ENCODE peak calls at places on chromosome 3, in seven cellular contexts. F, G, J, H, E, B and C are unnamed samples.

GRCh38 chr3:186929186-186929585 is 1.1 kb upstream of the ST6GAL1 start:
- DNase-seq in H (no peak), F (no peak), E (no peak), J (no peak), G (no peak), B (no peak), C (no peak)

GRCh38 chr3:34212175-34212574 is 413.7 kb downstream of the PDCD6IP start:
- DNase-seq in G (no peak), E (no peak), H (no peak), J (peak), F (no peak), B (no peak), C (no peak)

GRCh38 chr3:167814441-167814951 is 79.0 kb downstream of the SERPINI1 start:
- DNase-seq in G (no peak), F (no peak), H (no peak), E (no peak), B (no peak), J (peak), C (peak)

GRCh38 chr3:71389911-71390573 is 193.5 kb downstream of the FOXP1 start:
- DNase-seq in E (no peak), J (peak), G (no peak), H (peak), B (peak), F (no peak), C (no peak)

GRCh38 chr3:42699511-42699971 is 3.1 kb downstream of the HHATL start:
- DNase-seq in J (peak), E (no peak), G (no peak), B (no peak), H (no peak), F (peak), C (no peak)

GRCh38 chr3:128383316-128384235 is 83.1 kb downstream of the DNAJB8 start:
- DNase-seq in F (peak), B (no peak), G (peak), H (peak), J (peak), E (no peak), C (peak)

GRCh38 chr3:123327480-123327879 is 121.4 kb downstream of the ADCY5 start:
- DNase-seq in F (no peak), B (no peak), H (no peak), E (no peak), G (no peak), J (no peak), C (no peak)

GRCh38 chr3:9226326-9226725 is 23.1 kb downstream of the SRGAP3 start:
- DNase-seq in F (no peak), J (no peak), B (no peak), E (no peak), G (no peak), H (no peak), C (no peak)

GRCh38 chr3:148532326-148532725 is 165.4 kb upstream of the AGTR1 start:
- DNase-seq in F (no peak), H (no peak), B (no peak), G (no peak), J (no peak), E (no peak), C (no peak)

GRCh38 chr3:87228316-87228715 is 1.2 kb downstream of the CHMP2B start:
- DNase-seq in J (no peak), E (no peak), H (no peak), F (no peak), G (peak), B (no peak), C (no peak)

GRCh38 chr3:184177767-184178306 is 3.2 kb downstream of the AP2M1 start:
- DNase-seq in F (no peak), B (no peak), J (no peak), H (no peak), E (no peak), G (no peak), C (no peak)

GRCh38 chr3:108088697-108089096 is 2.1 kb downstream of the CD47 start:
- DNase-seq in H (no peak), F (no peak), G (peak), E (no peak), B (no peak), J (no peak), C (no peak)

GRCh38 chr3:44136421-44136820 is 105.3 kb upstream of the TOPAZ1 start:
- DNase-seq in G (no peak), B (no peak), F (no peak), E (no peak), H (no peak), J (no peak), C (no peak)

GRCh38 chr3:125479091-125479490 is 40.9 kb downstream of the SNX4 start:
- DNase-seq in F (no peak), H (no peak), B (no peak), J (no peak), G (no peak), E (no peak), C (no peak)

GRCh38 chr3:129415378-129415777 is 13.1 kb downstream of the EFCAB12 start:
- DNase-seq in F (no peak), J (no peak), E (no peak), H (no peak), G (no peak), B (no peak), C (no peak)

GRCh38 chr3:170058127-170058526 is 20.3 kb downstream of the GPR160 start:
- DNase-seq in J (no peak), H (no peak), G (no peak), E (no peak), F (no peak), B (no peak), C (no peak)

GRCh38 chr3:166211451-166211850 is 374.2 kb upstream of the BCHE start:
- DNase-seq in J (no peak), G (no peak), H (no peak), F (no peak), B (no peak), E (no peak), C (no peak)

GRCh38 chr3:133254151-133254550 is 145.7 kb upstream of the BFSP2 start:
- DNase-seq in E (no peak), B (no peak), J (no peak), G (no peak), F (no peak), H (no peak), C (no peak)

GRCh38 chr3:183278479-183279088 is 25.5 kb downstream of the B3GNT5 start:
- DNase-seq in H (no peak), G (peak), B (no peak), E (no peak), J (no peak), F (no peak), C (no peak)

GRCh38 chr3:51819709-51820406 is 40.8 kb upstream of the IQCF6 start:
- DNase-seq in H (no peak), J (no peak), G (no peak), E (no peak), F (no peak), B (peak), C (peak)

GRCh38 chr3:61560452-61561373 is 658 bp upstream of the PTPRG start:
- DNase-seq in H (no peak), E (no peak), J (peak), F (peak), B (peak), G (peak), C (peak)

GRCh38 chr3:172077197-172077734 is 37.9 kb downstream of the FNDC3B start:
- DNase-seq in B (no peak), F (no peak), H (no peak), G (peak), J (no peak), E (no peak), C (no peak)

GRCh38 chr3:178159691-178160090 is 376.5 kb upstream of the KCNMB2 start:
- DNase-seq in E (no peak), J (no peak), F (no peak), H (no peak), B (no peak), G (no peak), C (no peak)